ENCODE peak calls at places on chromosome 7, in nine cellular contexts. G is lower leg skin; R is T-helper 9 cell; D is DMS153; Q is NCI-H2081; X is stimulated activated CD8-positive, alpha-beta memory T cell treated with anti-CD3 and anti-CD28 coated beads, Interleukin-7, amount 100 ng/mL, for 4 hours; Z is nephron progenitor cell; L is mesothelial cell of epicardium; T is memory B cell. A is an unnamed sample.

GRCh38 chr7:91772100-91772794 is 108.3 kb downstream of the MTERF1 start:
- DNase-seq in G (no peak), T (no peak), R (no peak), Z (no peak), D (no peak), X (no peak), L (no peak), Q (no peak), A (no peak)

GRCh38 chr7:2757904-2758672 is 70.1 kb downstream of the AMZ1 start:
- DNase-seq in D (peak), G (no peak), T (no peak), Q (no peak), X (peak), R (no peak), Z (no peak), L (no peak), A (peak)

GRCh38 chr7:46558482-46559193 is 637.6 kb upstream of the IGFBP3 start:
- DNase-seq in G (peak), Z (no peak), T (no peak), Q (no peak), R (no peak), D (no peak), X (no peak), L (no peak), A (no peak)

GRCh38 chr7:134988161-134988560 is 1.9 kb downstream of the AGBL3 start:
- DNase-seq in T (no peak), R (no peak), X (no peak), G (no peak), Z (no peak), Q (no peak), D (no peak), L (no peak), A (no peak)

GRCh38 chr7:97479740-97480290 is 252.1 kb upstream of the TAC1 start:
- DNase-seq in G (no peak), T (no peak), Q (no peak), L (no peak), R (no peak), D (no peak), X (no peak), Z (no peak), A (no peak)

GRCh38 chr7:844043-844442 is 11.8 kb downstream of the SUN1 start:
- DNase-seq in R (no peak), D (no peak), T (no peak), G (no peak), Z (no peak), L (no peak), Q (no peak), X (no peak), A (no peak)

GRCh38 chr7:107993879-107994278 is 9.1 kb downstream of the LAMB1 start:
- DNase-seq in D (no peak), L (no peak), G (no peak), R (no peak), X (no peak), Q (peak), Z (no peak), T (no peak), A (no peak)

GRCh38 chr7:16644624-16644986 is 949 bp downstream of the ANKMY2 start:
- DNase-seq in Z (peak), X (peak), R (peak), G (peak), Q (peak), D (no peak), T (no peak), L (peak), A (peak)

GRCh38 chr7:99305473-99306260 is 20.0 kb upstream of the ARPC1A start:
- DNase-seq in G (no peak), R (no peak), Q (no peak), Z (no peak), T (no peak), X (no peak), D (no peak), L (no peak), A (no peak)

GRCh38 chr7:256461-256940 is 33.5 kb upstream of the FOXL3 start:
- DNase-seq in Q (no peak), G (no peak), L (no peak), D (no peak), Z (no peak), R (no peak), T (no peak), X (no peak), A (no peak)

A was measured in left lung.